ENCODE peak calls at places on chromosomes 11 and 22, in five cellular contexts. K is T-helper 2 cell; L is activated CD4-positive, alpha-beta T cell treated with anti-CD3 and anti-CD28 coated beads, Interleukin-2, amount 50 U/mL, for 24 hours; Y is right cardiac atrium; J is stimulated activated CD4-positive, alpha-beta T cell treated with anti-CD3 and anti-CD28 coated beads, Interleukin-1b, Interleukin-23, amount 100 ng/mL, for 48 hours. M is an unnamed sample.

GRCh38 chr22:37273126-37273845 is 9.0 kb upstream of the CYTH4 start:
- DNase-seq in K (no peak), J (no peak), L (no peak), Y (no peak), M (no peak)

GRCh38 chr11:103367650-103368049 is 258.4 kb downstream of the DYNC2H1 start:
- DNase-seq in K (no peak), L (no peak), Y (no peak), J (no peak), M (no peak)

GRCh38 chr11:130055637-130056036 is 14.1 kb upstream of the APLP2 start:
- DNase-seq in L (no peak), Y (no peak), K (no peak), J (no peak), M (no peak)

GRCh38 chr22:38347181-38347943 is 30.1 kb upstream of the CSNK1E start:
- DNase-seq in Y (no peak), L (no peak), J (no peak), K (no peak), M (peak)

GRCh38 chr11:60164550-60165075 is 18.3 kb downstream of the MS4A6A start:
- DNase-seq in J (no peak), L (no peak), Y (no peak), K (no peak), M (no peak)

GRCh38 chr11:13010737-13011342 is 1.7 kb downstream of the RASSF10 start:
- DNase-seq in K (no peak), J (no peak), L (no peak), Y (peak), M (peak)

GRCh38 chr11:96288915-96289314 is 54.1 kb downstream of the MAML2 start:
- DNase-seq in Y (no peak), J (no peak), L (no peak), K (no peak), M (no peak)

GRCh38 chr11:107591446-107592236 is 694 bp downstream of the ELMOD1 start:
- DNase-seq in L (no peak), K (no peak), Y (peak), J (peak), M (peak)

GRCh38 chr11:80362578-80362977 is 921.7 kb upstream of the TENM4 start:
- DNase-seq in K (no peak), Y (no peak), J (no peak), L (no peak), M (no peak)

GRCh38 chr11:110305169-110306018 is 9.0 kb upstream of the RDX start:
- DNase-seq in K (no peak), J (no peak), L (no peak), Y (no peak), M (no peak)

M was measured in kidney.